ENCODE peak calls at places on chromosomes 16 and 17, in nine cellular contexts. O is stimulated activated CD4-positive, alpha-beta T cell treated with anti-CD3 and anti-CD28 coated beads, Interleukin-2, amount 100 ng/mL, for 48 hours; J is ELR; V is Right ventricle myocardium superior; N is EL; W is NCI-H1436; L is body of pancreas; F is activated CD8-positive, alpha-beta T cell treated with anti-CD3 and anti-CD28 coated beads, Interleukin-2, amount 10 ng/mL, durations not matched to agents 7 days and 5 days; T is fibroblast of pulmonary artery. K is an unnamed sample.

GRCh38 chr16:89658221-89658879 is 714 bp downstream of the SPATA33 start:
- DNase-seq in F (no peak), T (peak; percentile 4), L (no peak), N (peak; percentile 26), V (no peak), J (peak; percentile 50), W (no peak), O (no peak), K (no peak)

GRCh38 chr17:74119960-74120359 is 83.5 kb upstream of the RPL38 start:
- DNase-seq in L (no peak), O (no peak), V (no peak), T (no peak), W (no peak), J (no peak), N (no peak), F (no peak), K (no peak)

GRCh38 chr16:4231367-4231766 is 10.5 kb downstream of the SRL start:
- DNase-seq in W (no peak), F (no peak), O (no peak), J (no peak), V (no peak), T (no peak), L (no peak), N (no peak), K (no peak)

GRCh38 chr17:43171761-43172487 is 910 bp downstream of the NBR1 start:
- DNase-seq in T (peak; percentile 95), V (no peak), L (peak; percentile 55), W (no peak), F (peak; percentile 32), O (no peak), N (peak; percentile 97), J (peak; percentile 98), K (peak; percentile 56)

GRCh38 chr17:59643159-59643857 is 23.6 kb downstream of the CLTC start:
- DNase-seq in W (no peak), V (no peak), L (no peak), N (no peak), F (no peak), J (peak; percentile 66), O (no peak), T (peak; percentile 57), K (no peak)

GRCh38 chr16:76668207-76668725 is 391.1 kb downstream of the CNTNAP4 start:
- DNase-seq in V (no peak), O (no peak), L (no peak), N (no peak), F (no peak), T (no peak), J (no peak), W (no peak), K (peak; percentile 47)

GRCh38 chr17:45729284-45729907 is 54.7 kb upstream of the CRHR1 start:
- DNase-seq in L (no peak), T (no peak), O (no peak), W (no peak), F (no peak), J (no peak), N (no peak), V (no peak), K (no peak)

GRCh38 chr17:3851461-3852100 is 5.5 kb upstream of the NCBP3 start:
- DNase-seq in L (no peak), J (no peak), W (no peak), F (no peak), V (no peak), N (no peak), O (no peak), T (no peak), K (no peak)

GRCh38 chr17:61669522-61669921 is 78.5 kb upstream of the NACA2 start:
- DNase-seq in J (no peak), W (peak; percentile 89), N (no peak), T (no peak), L (no peak), O (no peak), V (no peak), F (no peak), K (no peak)

GRCh38 chr17:36486204-36487194 is at the start of gene ZNHIT3:
- DNase-seq in O (peak; percentile 82), L (peak; percentile 91), F (peak; percentile 95), T (peak; percentile 96), W (peak; percentile 96), J (peak; percentile 96), V (peak; percentile 95), N (peak; percentile 95), K (peak; percentile 92)

GRCh38 chr17:40555296-40556190 is 9.7 kb downstream of the CCR7 start:
- DNase-seq in N (no peak), F (peak; percentile 25), T (no peak), O (peak; percentile 1), J (no peak), V (no peak), L (peak; percentile 7), W (no peak), K (peak; percentile 8)

GRCh38 chr17:38853292-38854219 is at the start of gene RPL23:
- DNase-seq in V (peak; percentile 95), O (peak; percentile 82), L (peak; percentile 97), W (peak; percentile 99), F (peak; percentile 96), J (peak; percentile 99), N (peak; percentile 97), T (peak; percentile 98), K (peak; percentile 96)

GRCh38 chr16:17469011-17469741 is 1.6 kb downstream of the XYLT1 start:
- DNase-seq in O (no peak), V (no peak), F (no peak), J (peak; percentile 80), N (peak; percentile 87), W (no peak), T (peak; percentile 28), L (no peak), K (no peak)